ENCODE peak calls at places on chromosomes 16 and 17, in nine cellular contexts. L, S, Y, U, D, A, Z, R and W are unnamed samples.

GRCh38 chr16:90019543-90020259 is 445 bp upstream of the DBNDD1 start:
- DNase-seq in L (peak; percentile 81), S (peak; percentile 37), Y (peak; percentile 75), U (peak; percentile 63), D (peak; percentile 80), A (peak; percentile 57), Z (peak; percentile 80), R (peak; percentile 74), W (peak; percentile 56)

GRCh38 chr17:53470626-53471025 is 352.1 kb upstream of the KIF2B start:
- DNase-seq in L (peak; percentile 48), S (peak; percentile 38), Y (no peak), U (no peak), D (no peak), A (no peak), Z (peak; percentile 21), R (no peak), W (no peak)

GRCh38 chr17:82874011-82874835 is 34.4 kb upstream of the ZNF750 start:
- DNase-seq in L (no peak), S (peak; percentile 94), Y (no peak), U (no peak), D (no peak), A (no peak), Z (no peak), R (peak; percentile 92), W (no peak)

GRCh38 chr16:51818342-51818944 is 667.4 kb upstream of the SALL1 start:
- DNase-seq in L (peak; percentile 49), S (peak; percentile 30), Y (peak; percentile 78), U (peak; percentile 76), D (peak; percentile 64), A (peak; percentile 1), Z (peak; percentile 4), R (no peak), W (peak; percentile 67)

GRCh38 chr16:72291121-72291520 is 119.2 kb upstream of the PMFBP1 start:
- DNase-seq in L (no peak), S (no peak), Y (no peak), U (no peak), D (peak; percentile 54), A (no peak), Z (peak; percentile 69), R (peak; percentile 18), W (peak; percentile 60)

GRCh38 chr17:58232707-58233156 is 5.7 kb upstream of the LPO start:
- DNase-seq in L (peak; percentile 39), S (peak; percentile 75), Y (no peak), U (no peak), D (peak; percentile 94), A (no peak), Z (peak; percentile 90), R (no peak), W (no peak)

GRCh38 chr16:82195917-82196494 is 26.0 kb upstream of the MPHOSPH6 start:
- DNase-seq in L (peak; percentile 27), S (no peak), Y (no peak), U (no peak), D (no peak), A (no peak), Z (no peak), R (no peak), W (peak; percentile 3)

GRCh38 chr17:57468932-57469775 is 212.8 kb downstream of the MSI2 start:
- DNase-seq in L (peak; percentile 59), S (no peak), Y (no peak), U (no peak), D (no peak), A (no peak), Z (no peak), R (no peak), W (no peak)

DNA sequence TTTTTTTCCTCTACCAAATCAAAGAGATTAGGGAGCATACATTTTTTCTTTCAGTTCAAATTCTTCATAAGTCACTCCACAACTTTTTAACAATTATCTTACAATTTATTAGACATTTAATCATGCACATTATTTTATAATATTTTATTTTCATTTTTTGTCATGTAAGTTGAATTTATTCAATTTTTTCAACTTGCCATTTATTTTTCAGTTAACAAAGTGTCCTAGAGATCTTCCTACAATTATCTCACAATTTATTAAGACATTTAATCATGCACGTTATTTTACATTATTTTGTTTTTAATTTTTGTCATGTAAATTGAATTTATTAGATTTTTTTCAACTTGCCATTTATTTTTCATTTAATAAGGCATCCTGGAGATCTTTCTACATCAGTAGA is 16.2 kb downstream of the CACNG3 start:
- DNase-seq in L (no peak), S (no peak), Y (no peak), U (no peak), D (no peak), A (no peak), Z (no peak), R (no peak), W (no peak)
- H3K4me1 ChIP-seq in L (no peaks in the 10 kb centered on the region), S (no peaks in the 10 kb centered on the region), Y (no peaks in the 10 kb centered on the region), U (no peaks in the 10 kb centered on the region), D (peaks cover 4% of the 10 kb centered on the region), A (no peaks in the 10 kb centered on the region), Z (no peaks in the 10 kb centered on the region), R (no peaks in the 10 kb centered on the region), W (peaks cover 13% of the 10 kb centered on the region)

DNA sequence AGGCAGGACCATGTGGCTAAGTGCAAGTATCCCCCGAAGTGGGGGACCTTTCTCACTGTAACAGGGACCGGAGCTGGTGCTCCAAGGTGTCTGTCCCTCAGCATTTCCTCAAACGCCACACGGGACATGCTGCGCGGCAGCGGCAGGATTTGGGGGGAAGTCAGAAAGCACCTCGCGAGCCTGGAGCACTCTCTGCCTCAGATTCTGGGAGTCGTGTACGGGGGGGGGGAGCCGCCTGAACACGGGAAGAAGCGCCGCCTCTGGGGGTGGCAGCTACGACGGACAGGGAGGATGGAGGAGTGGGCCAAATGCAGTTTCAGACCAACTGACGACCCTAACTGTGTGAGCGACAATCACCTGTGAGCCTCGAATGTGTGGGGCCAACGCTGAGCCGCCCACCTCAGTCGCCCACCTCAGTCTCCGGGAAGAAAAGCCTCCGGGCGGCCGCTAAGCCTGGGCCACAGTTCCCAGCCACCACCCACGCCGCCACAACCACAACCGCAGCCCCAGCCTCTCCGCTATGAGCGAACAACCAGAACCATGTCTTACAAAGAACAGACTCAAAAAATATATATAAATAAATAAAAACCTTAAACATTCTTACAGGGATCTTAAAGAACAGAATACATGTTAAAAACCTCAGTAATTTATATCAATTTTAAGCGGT is 8.8 kb upstream of the TRAP1 start:
- DNase-seq in L (no peak), S (no peak), Y (no peak), U (no peak), D (no peak), A (no peak), Z (no peak), R (no peak), W (no peak)
- H3K4me1 ChIP-seq in L (peaks cover 2% of the 10 kb centered on the region), S (no peaks in the 10 kb centered on the region), Y (no peaks in the 10 kb centered on the region), U (no peaks in the 10 kb centered on the region), D (no peaks in the 10 kb centered on the region), A (peaks cover 3% of the 10 kb centered on the region), Z (no peaks in the 10 kb centered on the region), R (no peaks in the 10 kb centered on the region), W (no peaks in the 10 kb centered on the region)

DNA sequence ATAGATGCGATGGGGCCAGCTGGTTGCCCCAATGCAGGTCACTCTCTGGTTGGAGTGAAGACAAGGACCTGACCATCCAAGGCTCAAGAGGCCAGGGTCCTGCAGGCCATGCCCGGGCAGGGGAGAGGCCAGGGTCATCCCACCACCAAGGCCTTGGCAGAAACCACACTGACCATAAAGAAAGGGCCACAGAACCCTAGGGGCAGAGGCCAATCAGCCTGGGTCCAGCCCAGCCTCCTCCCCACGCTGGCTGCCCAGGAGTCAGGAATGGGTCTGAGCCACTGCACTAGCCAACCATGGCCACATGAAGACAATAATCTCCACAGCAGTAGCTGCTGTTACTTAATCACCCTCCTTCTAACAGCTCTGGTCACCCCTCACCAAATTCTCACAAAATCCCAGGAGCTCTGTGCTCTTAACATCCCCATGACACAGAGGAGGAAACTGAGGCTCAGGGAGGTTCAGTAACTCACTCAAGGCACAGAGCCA is 10.2 kb upstream of the BCAR1 start:
- DNase-seq in L (no peak), S (no peak), Y (no peak), U (no peak), D (no peak), A (no peak), Z (no peak), R (no peak), W (no peak)
- H3K4me1 ChIP-seq in L (peaks cover 66% of the 10 kb centered on the region), S (peaks cover 22% of the 10 kb centered on the region), Y (peaks cover 34% of the 10 kb centered on the region), U (peaks cover 63% of the 10 kb centered on the region), D (peaks cover 35% of the 10 kb centered on the region), A (no peaks in the 10 kb centered on the region), Z (peaks cover 51% of the 10 kb centered on the region), R (peaks cover 25% of the 10 kb centered on the region), W (peaks cover 58% of the 10 kb centered on the region)

GRCh38 chr17:68178831-68179230 is 69.0 kb upstream of the AMZ2 start:
- DNase-seq in L (no peak), S (no peak), Y (no peak), U (no peak), D (no peak), A (no peak), Z (no peak), R (no peak), W (no peak)
- H3K4me1 ChIP-seq in L (peaks cover 13% of the 10 kb centered on the region), S (peaks cover 10% of the 10 kb centered on the region), Y (peaks cover 3% of the 10 kb centered on the region), U (no peaks in the 10 kb centered on the region), D (no peaks in the 10 kb centered on the region), A (peaks cover under 1% of the 10 kb centered on the region), Z (peaks cover under 1% of the 10 kb centered on the region), R (peaks cover 13% of the 10 kb centered on the region), W (no peaks in the 10 kb centered on the region)

GRCh38 chr17:20118280-20118679 is 109.1 kb downstream of the SPECC1 start:
- DNase-seq in L (no peak), S (no peak), Y (no peak), U (no peak), D (no peak), A (no peak), Z (no peak), R (no peak), W (no peak)
- H3K4me1 ChIP-seq in L (peaks cover 2% of the 10 kb centered on the region), S (no peaks in the 10 kb centered on the region), Y (no peaks in the 10 kb centered on the region), U (peaks cover 5% of the 10 kb centered on the region), D (no peaks in the 10 kb centered on the region), A (no peaks in the 10 kb centered on the region), Z (no peaks in the 10 kb centered on the region), R (no peaks in the 10 kb centered on the region), W (peaks cover 6% of the 10 kb centered on the region)

DNA sequence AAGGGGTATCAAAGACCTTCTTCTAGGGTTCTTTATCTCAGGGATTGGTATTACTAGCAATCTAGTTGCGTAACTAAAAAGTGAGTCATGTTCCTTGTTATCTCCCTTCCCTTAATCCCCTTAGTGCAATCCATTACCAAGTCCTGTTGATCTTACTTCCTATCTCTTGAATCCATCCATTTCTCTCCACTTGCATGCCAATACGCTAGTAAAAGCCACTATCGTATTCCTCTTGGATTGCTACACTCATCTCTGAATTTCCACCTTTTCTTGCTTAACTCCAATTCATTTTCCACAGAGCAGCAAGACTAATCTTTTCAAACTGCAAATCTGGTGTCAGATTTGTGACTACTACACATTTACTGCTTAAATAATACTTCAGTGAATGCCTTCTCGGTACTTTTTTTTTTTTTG is 1.8 kb upstream of the ADAT1 start:
- DNase-seq in L (peak; percentile 78), S (peak; percentile 30), Y (no peak), U (no peak), D (peak; percentile 35), A (no peak), Z (peak; percentile 62), R (no peak), W (peak; percentile 48)
- H3K4me1 ChIP-seq in L (peaks cover 10% of the 10 kb centered on the region), S (peaks cover 7% of the 10 kb centered on the region), Y (no peaks in the 10 kb centered on the region), U (peaks cover 12% of the 10 kb centered on the region), D (peaks cover 18% of the 10 kb centered on the region), A (peaks cover 22% of the 10 kb centered on the region), Z (peaks cover 6% of the 10 kb centered on the region), R (peaks cover 17% of the 10 kb centered on the region), W (peaks cover 28% of the 10 kb centered on the region)